ENCODE peak calls at places on chromosome 7, in six cellular contexts. B, A, G, P, D and K are unnamed samples.

GRCh38 chr7:76332073-76332472 is 26.7 kb downstream of the YWHAG start:
- DNase-seq in P (no peak), G (no peak), D (no peak), B (no peak), A (no peak), K (no peak)

GRCh38 chr7:369981-370621 is 80.1 kb downstream of the FOXL3 start:
- DNase-seq in P (no peak), D (no peak), A (no peak), B (no peak), G (no peak), K (no peak)

GRCh38 chr7:22726345-22726848 is 603 bp upstream of the IL6 start:
- DNase-seq in P (peak), B (peak), D (peak), A (peak), G (peak), K (peak)

GRCh38 chr7:111753968-111754367 is 191.7 kb upstream of the IMMP2L start:
- DNase-seq in G (no peak), B (peak), D (no peak), P (peak), A (no peak), K (peak)

GRCh38 chr7:30778246-30779025 is 7.2 kb downstream of the MINDY4 start:
- DNase-seq in P (peak), A (no peak), G (no peak), B (no peak), D (peak), K (no peak)

GRCh38 chr7:106418094-106418493 is 133.3 kb upstream of the NAMPT start:
- DNase-seq in G (peak), D (no peak), P (peak), A (peak), B (peak), K (peak)

GRCh38 chr7:877312-878232 is 1.2 kb downstream of the GET4 start:
- DNase-seq in B (peak), G (no peak), A (no peak), P (no peak), D (no peak), K (no peak)

GRCh38 chr7:132518102-132518838 is 58.0 kb downstream of the PLXNA4 start:
- DNase-seq in A (no peak), G (no peak), B (no peak), P (peak), D (no peak), K (no peak)

GRCh38 chr7:48518092-48518491 is 346.8 kb downstream of the ABCA13 start:
- DNase-seq in D (no peak), B (no peak), A (no peak), G (no peak), P (no peak), K (no peak)

GRCh38 chr7:80977751-80978150 is 58.9 kb upstream of the SEMA3C start:
- DNase-seq in B (no peak), P (no peak), G (no peak), D (no peak), A (no peak), K (no peak)

GRCh38 chr7:33751395-33751794 is 153.9 kb upstream of the BMPER start:
- DNase-seq in B (no peak), G (no peak), P (no peak), A (no peak), D (no peak), K (no peak)

GRCh38 chr7:155733582-155734444 is 78.5 kb downstream of the SHH start:
- DNase-seq in B (no peak), P (no peak), G (no peak), A (no peak), D (no peak), K (no peak)

GRCh38 chr7:4683043-4683883 is 1.2 kb downstream of the FOXK1 start:
- DNase-seq in D (no peak), B (peak), P (no peak), G (no peak), A (no peak), K (no peak)

GRCh38 chr7:98315318-98315993 is 34.0 kb downstream of the BRI3 start:
- DNase-seq in G (no peak), A (no peak), B (no peak), D (no peak), P (no peak), K (no peak)

GRCh38 chr7:139889186-139889871 is 60.3 kb downstream of the TBXAS1 start:
- DNase-seq in B (no peak), P (peak), D (no peak), A (no peak), G (no peak), K (peak)

GRCh38 chr7:2309889-2310331 is 4.3 kb downstream of the SNX8 start:
- DNase-seq in B (peak), P (peak), G (no peak), D (no peak), A (peak), K (peak)

GRCh38 chr7:76122516-76123239 is 74.8 kb downstream of the MDH2 start:
- DNase-seq in P (no peak), B (no peak), D (no peak), G (no peak), A (no peak), K (no peak)

GRCh38 chr7:100642534-100642907 is 1.2 kb upstream of the TFR2 start:
- DNase-seq in P (no peak), G (no peak), D (no peak), B (no peak), A (no peak), K (no peak)

GRCh38 chr7:28953628-28954027 is 4.5 kb downstream of the TRIL start:
- DNase-seq in P (peak), D (no peak), A (no peak), B (peak), G (no peak), K (peak)

GRCh38 chr7:157527235-157527634 is 190.4 kb downstream of the DNAJB6 start:
- DNase-seq in P (no peak), B (no peak), D (no peak), G (no peak), A (no peak), K (no peak)

GRCh38 chr7:26159243-26159642 is 7.2 kb downstream of the NFE2L3 start:
- DNase-seq in D (no peak), P (peak), G (no peak), A (peak), B (no peak), K (peak)

GRCh38 chr7:133843341-133843740 is 283.8 kb upstream of the LRGUK start:
- DNase-seq in G (no peak), B (no peak), A (no peak), D (no peak), P (no peak), K (no peak)

GRCh38 chr7:132084776-132085388 is 491.4 kb downstream of the PLXNA4 start:
- DNase-seq in B (no peak), A (no peak), P (peak), D (no peak), G (no peak), K (peak)

GRCh38 chr7:44087914-44088838 is 5.8 kb upstream of the POLM start:
- DNase-seq in D (no peak), G (peak), B (peak), A (no peak), P (peak), K (peak)

GRCh38 chr7:50197547-50197946 is 104.5 kb upstream of the ZPBP start:
- DNase-seq in P (no peak), A (peak), D (no peak), G (no peak), B (no peak), K (peak)

GRCh38 chr7:155374276-155375252 is 76.9 kb downstream of the INSIG1 start:
- DNase-seq in D (no peak), B (no peak), P (no peak), G (no peak), A (no peak), K (no peak)